ENCODE peak calls at places on chromosomes 7 and 10, in four cellular contexts. P is fibroblast of lung, A is ovary, Q is gastrocnemius medialis. G is an unnamed sample.

GRCh38 chr10:18607503-18607902 is 43.9 kb downstream of the NSUN6 start:
- DNase-seq in P (peak; percentile 95), A (peak; percentile 20), Q (no peak), G (no peak)

GRCh38 chr7:127897704-127898454 is 133.4 kb downstream of the LRRC4 start:
- DNase-seq in P (no peak), A (no peak), Q (no peak), G (no peak)

GRCh38 chr7:101094376-101094775 is 9.1 kb downstream of the TRIM56 start:
- DNase-seq in P (no peak), A (no peak), Q (no peak), G (no peak)

GRCh38 chr7:116911799-116912198 is 41.5 kb upstream of the ST7 start:
- DNase-seq in P (no peak), A (no peak), Q (no peak), G (no peak)

GRCh38 chr7:94618134-94618533 is 37.8 kb downstream of the SGCE start:
- DNase-seq in P (no peak), A (no peak), Q (no peak), G (no peak)

GRCh38 chr7:124667312-124667711 is 98.3 kb downstream of the GPR37 start:
- DNase-seq in P (peak; percentile 27), A (no peak), Q (no peak), G (no peak)

GRCh38 chr10:73083234-73083633 is 13.4 kb downstream of the P4HA1 start:
- DNase-seq in P (peak; percentile 41), A (no peak), Q (no peak), G (no peak)

GRCh38 chr10:124066744-124067714 is 26.4 kb downstream of the CHST15 start:
- DNase-seq in P (no peak), A (no peak), Q (no peak), G (no peak)

GRCh38 chr10:127168251-127168650 is 28.1 kb downstream of the INSYN2A start:
- DNase-seq in P (no peak), A (no peak), Q (no peak), G (no peak)

GRCh38 chr7:50418086-50418515 is 32.0 kb downstream of the FIGNL1 start:
- DNase-seq in P (peak; percentile 75), A (peak; percentile 17), Q (peak; percentile 39), G (peak; percentile 75)

GRCh38 chr7:132516042-132516840 is 60.0 kb downstream of the PLXNA4 start:
- DNase-seq in P (peak; percentile 39), A (peak; percentile 26), Q (no peak), G (no peak)

GRCh38 chr7:54749200-54749599 is 9.8 kb downstream of the SEC61G start:
- DNase-seq in P (no peak), A (no peak), Q (no peak), G (no peak)

GRCh38 chr10:117980216-117980615 is 66.5 kb downstream of the RAB11FIP2 start:
- DNase-seq in P (peak; percentile 53), A (no peak), Q (no peak), G (no peak)

GRCh38 chr7:126937196-126937595 is 315.5 kb downstream of the GRM8 start:
- DNase-seq in P (no peak), A (no peak), Q (no peak), G (no peak)

GRCh38 chr10:48526371-48526821 is 78.5 kb downstream of the ARHGAP22 start:
- DNase-seq in P (peak; percentile 57), A (no peak), Q (no peak), G (no peak)

GRCh38 chr7:115704884-115705283 is 325.7 kb downstream of the TFEC start:
- DNase-seq in P (no peak), A (no peak), Q (no peak), G (no peak)

GRCh38 chr10:90965720-90966119 is 44.8 kb upstream of the ANKRD1 start:
- DNase-seq in P (no peak), A (no peak), Q (no peak), G (no peak)

GRCh38 chr10:3511483-3511882 is 273.5 kb downstream of the KLF6 start:
- DNase-seq in P (no peak), A (no peak), Q (no peak), G (no peak)

GRCh38 chr7:77759294-77759889 is 38.8 kb downstream of the TMEM60 start:
- DNase-seq in P (peak; percentile 84), A (peak; percentile 41), Q (peak; percentile 44), G (no peak)

GRCh38 chr7:158828343-158829020 is 827 bp downstream of the ESYT2 start:
- DNase-seq in P (no peak), A (peak; percentile 66), Q (no peak), G (peak; percentile 75)

GRCh38 chr10:52043811-52044210 is 270.3 kb upstream of the DKK1 start:
- DNase-seq in P (no peak), A (no peak), Q (no peak), G (no peak)

GRCh38 chr10:87547734-87548311 is 43.1 kb downstream of the MINPP1 start:
- DNase-seq in P (peak; percentile 74), A (no peak), Q (no peak), G (no peak)

GRCh38 chr10:61400524-61400923 is 52.7 kb downstream of the TMEM26 start:
- DNase-seq in P (no peak), A (no peak), Q (no peak), G (no peak)

GRCh38 chr10:73850863-73851461 is 23.4 kb downstream of the CAMK2G start:
- DNase-seq in P (no peak), A (peak; percentile 81), Q (no peak), G (peak; percentile 81)

GRCh38 chr7:134710854-134711624 is 64.4 kb downstream of the BPGM start:
- DNase-seq in P (peak; percentile 42), A (no peak), Q (no peak), G (no peak)

GRCh38 chr10:102431452-102432124 is 786 bp downstream of the CUEDC2 start:
- DNase-seq in P (peak; percentile 51), A (no peak), Q (no peak), G (no peak)

GRCh38 chr7:926061-927030 is 28.1 kb downstream of the ADAP1 start:
- DNase-seq in P (no peak), A (no peak), Q (peak; percentile 8), G (peak; percentile 43)

GRCh38 chr10:110547139-110547761 is 20.2 kb upstream of the SMC3 start:
- DNase-seq in P (peak; percentile 82), A (no peak), Q (no peak), G (no peak)

GRCh38 chr10:110643670-110644597 is at the start of gene RBM20:
- DNase-seq in P (no peak), A (no peak), Q (peak; percentile 75), G (no peak)

GRCh38 chr7:140325600-140325999 is 72.7 kb downstream of the SLC37A3 start:
- DNase-seq in P (no peak), A (no peak), Q (no peak), G (no peak)

GRCh38 chr10:100736809-100737358 is 8.5 kb upstream of the PAX2 start:
- DNase-seq in P (no peak), A (no peak), Q (no peak), G (no peak)

GRCh38 chr7:494261-494687 is 25.4 kb downstream of the PDGFA start:
- DNase-seq in P (no peak), A (no peak), Q (no peak), G (peak; percentile 34)

GRCh38 chr10:104767745-104768144 is 126.7 kb downstream of the SORCS3 start:
- DNase-seq in P (no peak), A (no peak), Q (no peak), G (no peak)

GRCh38 chr10:25483999-25484398 is 309.2 kb downstream of the GPR158 start:
- DNase-seq in P (no peak), A (no peak), Q (no peak), G (no peak)

GRCh38 chr7:117071597-117071996 is 118.3 kb downstream of the ST7 start:
- DNase-seq in P (no peak), A (no peak), Q (no peak), G (no peak)

GRCh38 chr7:154640266-154640865 is 362.6 kb downstream of the PAXIP1 start:
- DNase-seq in P (no peak), A (no peak), Q (no peak), G (no peak)

GRCh38 chr10:124243702-124244121 is 150.3 kb upstream of the CHST15 start:
- DNase-seq in P (no peak), A (no peak), Q (peak; percentile 8), G (peak; percentile 24)

GRCh38 chr7:29511337-29511736 is 52.3 kb upstream of the PRR15 start:
- DNase-seq in P (no peak), A (no peak), Q (no peak), G (no peak)

GRCh38 chr10:34959786-34960185 is 130.4 kb downstream of the CUL2 start:
- DNase-seq in P (no peak), A (no peak), Q (no peak), G (no peak)

GRCh38 chr10:34964166-34964800 is 125.9 kb downstream of the CUL2 start:
- DNase-seq in P (no peak), A (no peak), Q (no peak), G (no peak)

GRCh38 chr10:34960983-34961382 is 129.2 kb downstream of the CUL2 start:
- DNase-seq in P (peak; percentile 53), A (no peak), Q (peak; percentile 27), G (no peak)

GRCh38 chr10:34959321-34959720 is 130.8 kb downstream of the CUL2 start:
- DNase-seq in P (no peak), A (no peak), Q (no peak), G (no peak)

DNA sequence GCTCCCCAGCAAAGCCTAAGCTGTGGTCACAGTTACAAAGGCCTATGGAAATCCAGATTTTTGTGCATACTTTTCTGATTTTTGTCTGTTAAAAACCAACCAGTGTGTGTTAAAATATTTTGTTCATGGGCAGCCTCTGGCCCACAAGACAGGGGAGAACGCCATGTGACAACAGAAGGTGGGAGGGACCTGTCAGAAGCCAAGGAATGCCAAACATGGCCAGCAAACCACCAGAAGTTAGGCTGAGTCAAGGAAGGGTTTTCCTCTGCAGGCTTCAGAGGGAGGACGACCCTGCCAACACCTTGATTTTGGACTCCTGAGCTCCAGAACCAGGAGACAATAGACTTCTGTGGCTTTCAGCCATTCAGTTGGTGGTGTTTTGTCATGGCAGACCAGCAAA is 127.3 kb downstream of the CUL2 start:
- DNase-seq in P (no peak), A (no peak), Q (no peak), G (no peak)
- H3K4me3 ChIP-seq in P (no peak overlapping the region), A (no peak overlapping the region), Q (no peak overlapping the region), G (no peak overlapping the region)

DNA sequence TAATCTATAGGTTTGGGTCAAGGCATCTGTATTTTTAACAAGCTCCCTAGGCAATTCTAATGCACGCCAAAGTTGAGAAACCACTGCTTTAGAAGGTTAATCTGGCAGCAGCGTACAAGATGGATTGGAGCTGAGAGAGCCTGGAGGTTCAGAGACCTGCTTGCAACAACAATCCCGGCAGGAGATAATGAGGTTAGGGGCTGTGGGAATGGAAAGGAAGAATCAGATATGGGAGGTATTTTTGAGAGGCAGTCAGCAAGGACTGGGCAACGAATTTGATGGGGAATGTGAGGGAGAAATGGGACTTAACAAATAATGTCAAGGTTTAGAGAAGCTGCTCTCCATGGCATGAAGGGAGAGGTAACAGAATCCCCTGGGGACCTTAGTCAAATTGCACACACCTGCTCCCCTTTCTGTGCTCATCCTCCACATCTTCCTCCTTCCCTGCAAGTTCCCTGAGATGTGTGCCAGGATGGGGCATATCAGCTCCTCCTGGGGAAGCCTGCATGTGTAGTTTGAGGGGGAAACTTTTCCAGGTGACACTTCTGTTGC is 731.0 kb upstream of the GALNT17 start:
- DNase-seq in P (no peak), A (no peak), Q (no peak), G (no peak)
- TF ChIP-seq CTCF in P (no peak), A (no peak), Q (no peak), G (no peak)

GRCh38 chr10:112161757-112162518 is 21.6 kb downstream of the GPAM start:
- DNase-seq in P (no peak), A (no peak), Q (no peak), G (no peak)
- H3K36me3 ChIP-seq in P (peaks cover 3% of the 10 kb centered on the region), A (no peaks in the 10 kb centered on the region), Q (peaks cover 4% of the 10 kb centered on the region), G (peaks cover 98% of the 10 kb centered on the region)

GRCh38 chr7:39375874-39376190 is 190.4 kb upstream of the YAE1 start:
- DNase-seq in P (no peak), A (no peak), Q (no peak), G (no peak)
- H3K4me3 ChIP-seq in P (no peak overlapping the region), A (no peak overlapping the region), Q (no peak overlapping the region), G (no peak overlapping the region)

GRCh38 chr7:74709880-74710671 is 52.6 kb downstream of the GTF2I start:
- DNase-seq in P (no peak), A (no peak), Q (no peak), G (no peak)
- TF ChIP-seq CTCF in P (no peak), A (no peak), Q (no peak), G (no peak)